ENCODE peak calls at places on chromosomes 4 and X, in six cellular contexts. E is Peyer's patch, D is IMR-90, L is left lung, Z is kidney, U is suprapubic skin. T is an unnamed sample. For H3K36me3, the result is how much of the 10 kb centered on the place peaks cover.

GRCh38 chr4:187586892-187587291 is 408.7 kb upstream of the ZFP42 start:
- DNase-seq in U (no peak), Z (no peak), E (no peak), D (no peak), L (no peak), T (no peak)

GRCh38 chrX:97685753-97686152 is 802.0 kb downstream of the RPA4 start:
- DNase-seq in D (peak), E (peak), U (no peak), L (no peak), Z (no peak), T (peak)

GRCh38 chr4:95215991-95216605 is 332.7 kb downstream of the UNC5C start:
- DNase-seq in Z (no peak), E (no peak), U (no peak), L (no peak), D (no peak), T (no peak)

GRCh38 chr4:19689511-19689910 is 562.2 kb upstream of the SLIT2 start:
- DNase-seq in L (no peak), D (peak), E (no peak), U (no peak), Z (no peak), T (peak)

GRCh38 chrX:40644821-40645358 is 2.5 kb downstream of the CXorf38 start:
- DNase-seq in E (peak), D (peak), L (peak), Z (peak), U (no peak), T (peak)

GRCh38 chr4:186727977-186728519 is 4.4 kb upstream of the FAT1 start:
- DNase-seq in E (peak), L (no peak), D (no peak), U (no peak), Z (no peak), T (peak)

GRCh38 chrX:19760841-19761512 is 126.4 kb downstream of the SH3KBP1 start:
- DNase-seq in D (no peak), U (no peak), E (no peak), L (no peak), Z (no peak), T (no peak)

GRCh38 chrX:142204522-142205433 is at the start of gene MAGEC2:
- DNase-seq in U (no peak), E (no peak), L (no peak), Z (no peak), D (no peak), T (no peak)

GRCh38 chr4:119300072-119300387 is 21.9 kb downstream of the FABP2 start:
- DNase-seq in D (peak), E (peak), U (no peak), Z (peak), L (peak), T (peak)

GRCh38 chr4:141255016-141255415 is 34.3 kb downstream of the ZNF330 start:
- DNase-seq in L (no peak), E (no peak), U (no peak), Z (no peak), D (peak), T (no peak)
- H3K4me3 ChIP-seq in L (no peak), E (no peak), U (no peak), Z (no peak), D (no peak), T (no peak)

DNA sequence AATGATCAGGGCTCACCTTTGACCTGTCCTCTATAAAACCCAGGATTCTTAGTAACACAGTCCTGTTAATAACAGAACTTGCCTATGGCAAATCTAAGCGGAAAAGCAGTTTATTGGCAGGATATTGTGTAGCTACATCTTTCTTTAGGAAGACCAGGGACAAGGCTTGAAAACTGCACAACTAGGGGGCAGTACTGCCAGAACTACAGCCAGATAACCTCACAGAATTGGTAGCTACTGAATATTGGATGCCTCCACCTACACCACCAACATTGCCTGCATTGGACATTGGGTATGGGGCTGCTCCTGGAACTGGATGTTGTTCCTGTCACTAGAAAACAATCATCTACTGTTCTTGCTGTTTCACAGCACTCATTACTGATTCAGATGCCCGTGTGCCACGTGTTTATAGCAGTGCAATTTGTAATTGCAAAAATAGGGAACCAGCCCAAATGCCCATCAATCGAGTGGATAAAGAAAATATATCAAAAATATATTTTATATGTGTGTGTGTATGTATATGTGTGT is 47.4 kb downstream of the REPS2 start:
- DNase-seq in Z (no peak), L (no peak), D (no peak), U (no peak), E (no peak), T (no peak)
- TF ChIP-seq CTCF in Z (no peak), L (no peak), D (no peak), U (no peak), E (no peak), T (no peak)

DNA sequence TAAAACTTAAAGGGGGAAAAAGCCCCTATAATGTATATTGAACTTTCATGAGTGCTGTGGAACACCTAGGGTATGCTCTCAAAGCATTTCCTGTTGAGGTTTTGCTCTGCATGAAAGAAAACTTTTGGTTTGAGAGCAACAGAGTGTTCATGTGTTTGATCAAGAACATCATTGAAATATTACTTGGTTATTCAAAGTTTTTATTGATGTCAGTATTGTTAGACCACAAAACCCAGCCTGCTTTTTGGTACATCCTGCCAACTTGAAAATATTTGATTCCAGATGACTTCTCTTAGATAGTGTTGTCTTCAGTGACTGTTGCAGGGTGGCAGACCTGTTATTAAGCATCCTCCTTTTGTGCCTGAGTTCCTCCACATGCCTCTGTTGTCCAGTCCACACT is 68.0 kb downstream of the N4BP2 start:
- DNase-seq in E (no peak), U (no peak), D (no peak), Z (no peak), L (no peak), T (no peak)
- H3K36me3 ChIP-seq in E (under half), U (under half), D (under half), Z (under half), L (under half), T (under half)

GRCh38 chrX:129992181-129992580 is 9.7 kb downstream of the BCORL1 start:
- DNase-seq in L (no peak), Z (no peak), D (no peak), U (no peak), E (no peak), T (no peak)
- H3K4me3 ChIP-seq in L (no peak), Z (no peak), D (no peak), U (no peak), E (no peak), T (no peak)

GRCh38 chr4:2292679-2293108 is 30.8 kb upstream of the MXD4 start:
- DNase-seq in D (peak), Z (no peak), E (no peak), U (no peak), L (no peak), T (no peak)
- TF ChIP-seq CTCF in D (no peak), Z (no peak), E (no peak), U (no peak), L (no peak), T (no peak)

DNA sequence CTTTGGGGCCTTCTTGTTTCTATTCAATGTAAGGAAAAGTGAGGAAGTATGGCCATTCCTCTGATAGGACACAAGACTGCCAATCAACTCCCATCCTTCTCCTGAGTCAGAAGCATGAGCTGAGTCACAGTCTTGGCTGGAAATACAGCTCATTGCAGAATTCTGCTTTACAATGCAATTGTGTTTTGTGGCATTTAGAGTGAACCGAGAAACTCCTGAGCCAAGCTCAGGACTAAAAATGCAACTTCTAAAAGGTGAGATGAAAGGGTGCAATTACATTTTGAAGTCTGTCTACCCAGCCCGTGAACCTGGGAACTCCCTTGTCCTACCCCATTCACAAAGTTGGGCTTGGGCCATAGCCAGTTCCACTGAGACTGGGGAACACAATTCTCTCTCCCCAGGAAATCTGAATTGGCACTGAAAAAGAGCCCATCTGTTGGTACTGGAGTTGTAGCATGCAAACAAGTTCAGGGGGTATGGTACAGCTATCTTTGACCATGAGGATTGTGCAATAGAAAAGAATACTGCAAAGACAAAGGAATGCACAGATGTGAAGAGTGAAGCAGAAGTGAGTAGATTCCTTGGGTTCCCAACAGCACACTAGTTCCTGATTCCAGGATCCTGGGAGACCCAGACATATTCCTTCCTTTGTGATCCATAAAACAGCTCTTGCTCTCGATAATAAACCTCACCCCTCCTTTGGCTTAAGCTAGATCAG is 43.1 kb upstream of the CTAG2 start:
- DNase-seq in D (peak), U (no peak), E (no peak), Z (no peak), L (no peak), T (peak)
- H3K36me3 ChIP-seq in D (under half), U (under half), E (under half), Z (under half), L (half or more), T (under half)

GRCh38 chr4:70721747-70722146 is at the start of gene RUFY3:
- DNase-seq in E (no peak), L (no peak), U (no peak), Z (no peak), D (peak), T (no peak)

GRCh38 chr4:70724463-70724862 is 2.7 kb downstream of the RUFY3 start:
- DNase-seq in Z (no peak), E (no peak), U (no peak), L (no peak), D (no peak), T (no peak)

GRCh38 chr4:70718811-70719604 is 2.8 kb upstream of the RUFY3 start:
- DNase-seq in L (no peak), D (no peak), E (no peak), U (no peak), Z (no peak), T (peak)

GRCh38 chr4:70725633-70726032 is 3.9 kb downstream of the RUFY3 start:
- DNase-seq in U (no peak), E (no peak), D (no peak), L (no peak), Z (no peak), T (no peak)

DNA sequence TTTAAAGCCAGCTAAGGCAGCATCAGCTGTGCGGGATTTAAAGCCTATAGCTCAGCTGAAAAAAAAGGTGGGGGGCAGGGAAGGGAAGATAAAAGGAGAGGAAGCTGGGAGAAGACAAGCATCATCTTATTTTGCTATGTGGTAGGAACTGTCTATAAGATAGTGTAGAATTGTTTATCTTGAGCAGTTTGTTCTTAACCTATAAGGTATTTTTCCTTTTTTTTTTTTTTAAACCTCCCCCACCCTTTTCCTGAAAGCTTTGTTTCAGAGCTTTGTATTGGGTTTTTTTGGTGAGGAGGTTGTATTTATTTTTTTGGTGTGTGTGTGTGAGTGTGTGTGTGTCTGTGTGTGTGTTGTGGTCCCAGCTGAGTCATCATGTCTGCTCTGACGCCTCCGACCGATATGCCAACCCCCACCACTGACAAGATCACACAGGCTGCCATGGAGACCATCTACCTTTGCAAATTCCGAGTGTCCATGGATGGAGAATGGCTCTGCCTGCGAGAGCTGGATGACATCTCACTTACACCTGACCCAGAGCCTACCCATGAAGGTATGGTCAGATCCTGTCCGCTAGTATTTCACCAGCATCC is 531 bp downstream of the RUFY3 start:
- DNase-seq in Z (no peak), D (peak), U (no peak), E (no peak), L (no peak), T (no peak)
- H3K4me3 ChIP-seq in Z (peak), D (peak), U (peak), E (peak), L (peak), T (no peak)

GRCh38 chrX:152902502-152902820 is 4.6 kb downstream of the ZNF185 start:
- DNase-seq in L (no peak), D (no peak), U (no peak), E (no peak), Z (peak), T (no peak)

GRCh38 chrX:152901816-152902501 is 4.1 kb downstream of the ZNF185 start:
- DNase-seq in Z (peak), D (no peak), E (no peak), L (no peak), U (no peak), T (no peak)

GRCh38 chrX:152903589-152903988 is 5.7 kb downstream of the ZNF185 start:
- DNase-seq in Z (peak), L (no peak), U (no peak), E (no peak), D (no peak), T (no peak)

GRCh38 chrX:152905081-152905420 is 7.2 kb downstream of the ZNF185 start:
- DNase-seq in Z (peak), U (no peak), E (no peak), L (no peak), D (no peak), T (no peak)

GRCh38 chrX:152904151-152905080 is 6.5 kb downstream of the ZNF185 start:
- DNase-seq in E (peak), U (no peak), L (no peak), Z (peak), D (peak), T (peak)
- TF ChIP-seq CTCF in E (no peak), U (peak), L (peak), Z (peak), D (peak), T (peak)